ENCODE peak calls at places on chromosomes 16 and 17, in six cellular contexts. One of them, this sample, is unnamed.

GRCh38 chr17:48631693-48632578 is 5.8 kb upstream of the HOXB9 start:
- DNase-seq in GM12891: no peak
- DNase-seq in H1: no peak
- DNase-seq in K562: no peak
- DNase-seq in GM12878: no peak
- DNase-seq in HepG2: no peak
- DNase-seq in this sample: no peak

GRCh38 chr17:75350706-75351105 is 54.8 kb downstream of the GRB2 start:
- DNase-seq in H1: no peak
- DNase-seq in HepG2: no peak
- DNase-seq in K562: no peak
- DNase-seq in GM12891: no peak
- DNase-seq in GM12878: no peak
- DNase-seq in this sample: no peak

GRCh38 chr16:61555718-61556441 is 480.4 kb downstream of the CDH8 start:
- DNase-seq in GM12891: no peak
- DNase-seq in GM12878: no peak
- DNase-seq in H1: no peak
- DNase-seq in K562: no peak
- DNase-seq in HepG2: no peak
- DNase-seq in this sample: no peak

GRCh38 chr16:48911700-48912099 is 301.7 kb upstream of the N4BP1 start:
- DNase-seq in H1: no peak
- DNase-seq in GM12878: no peak
- DNase-seq in GM12891: no peak
- DNase-seq in K562: peak
- DNase-seq in HepG2: no peak
- DNase-seq in this sample: no peak

GRCh38 chr17:41329279-41329925 is 13.9 kb upstream of the KRTAP17-1 start:
- DNase-seq in K562: peak
- DNase-seq in HepG2: peak
- DNase-seq in GM12891: peak
- DNase-seq in GM12878: no peak
- DNase-seq in H1: peak
- DNase-seq in this sample: no peak

GRCh38 chr16:72191551-72191950 is 19.6 kb upstream of the PMFBP1 start:
- DNase-seq in HepG2: no peak
- DNase-seq in GM12891: no peak
- DNase-seq in K562: no peak
- DNase-seq in H1: no peak
- DNase-seq in GM12878: no peak
- DNase-seq in this sample: no peak

GRCh38 chr16:85902366-85903155 is 3.6 kb downstream of the IRF8 start:
- DNase-seq in HepG2: no peak
- DNase-seq in H1: no peak
- DNase-seq in GM12891: peak
- DNase-seq in GM12878: peak
- DNase-seq in K562: no peak
- DNase-seq in this sample: peak

GRCh38 chr17:57911021-57911420 is 44.2 kb downstream of the CUEDC1 start:
- DNase-seq in H1: no peak
- DNase-seq in GM12891: no peak
- DNase-seq in HepG2: no peak
- DNase-seq in K562: no peak
- DNase-seq in GM12878: no peak
- DNase-seq in this sample: no peak

GRCh38 chr16:85945424-85945751 is 46.4 kb downstream of the IRF8 start:
- DNase-seq in GM12891: no peak
- DNase-seq in GM12878: no peak
- DNase-seq in K562: no peak
- DNase-seq in H1: no peak
- DNase-seq in HepG2: no peak
- DNase-seq in this sample: no peak

GRCh38 chr17:83196973-83197880 is 117.8 kb downstream of the METRNL start:
- DNase-seq in HepG2: no peak
- DNase-seq in GM12891: no peak
- DNase-seq in H1: no peak
- DNase-seq in K562: no peak
- DNase-seq in GM12878: no peak
- DNase-seq in this sample: no peak

GRCh38 chr16:22342082-22342481 is 32.3 kb downstream of the CDR2 start:
- DNase-seq in H1: no peak
- DNase-seq in K562: no peak
- DNase-seq in GM12891: no peak
- DNase-seq in GM12878: no peak
- DNase-seq in HepG2: no peak
- DNase-seq in this sample: no peak

GRCh38 chr16:11679941-11680911 is 12.0 kb downstream of the SNN start:
- DNase-seq in HepG2: no peak
- DNase-seq in H1: no peak
- DNase-seq in K562: no peak
- DNase-seq in GM12891: no peak
- DNase-seq in GM12878: no peak
- DNase-seq in this sample: no peak

GRCh38 chr16:86019446-86020047 is 120.6 kb downstream of the IRF8 start:
- DNase-seq in H1: peak
- DNase-seq in HepG2: no peak
- DNase-seq in K562: peak
- DNase-seq in GM12891: no peak
- DNase-seq in GM12878: no peak
- DNase-seq in this sample: no peak

GRCh38 chr16:27461483-27462171 is 59.7 kb downstream of the IL21R start:
- DNase-seq in K562: no peak
- DNase-seq in GM12878: no peak
- DNase-seq in HepG2: no peak
- DNase-seq in H1: no peak
- DNase-seq in GM12891: no peak
- DNase-seq in this sample: no peak

GRCh38 chr17:32755045-32755805 is 121.7 kb downstream of the MYO1D start:
- DNase-seq in HepG2: peak
- DNase-seq in GM12891: no peak
- DNase-seq in GM12878: no peak
- DNase-seq in K562: peak
- DNase-seq in H1: no peak
- DNase-seq in this sample: no peak

GRCh38 chr16:11138026-11138768 is 117.8 kb downstream of the SOCS1 start:
- DNase-seq in K562: no peak
- DNase-seq in H1: no peak
- DNase-seq in GM12891: no peak
- DNase-seq in GM12878: no peak
- DNase-seq in HepG2: no peak
- DNase-seq in this sample: no peak

GRCh38 chr17:40480501-40481003 is 20.9 kb downstream of the TNS4 start:
- DNase-seq in H1: no peak
- DNase-seq in HepG2: peak
- DNase-seq in K562: no peak
- DNase-seq in GM12891: no peak
- DNase-seq in GM12878: peak
- DNase-seq in this sample: no peak

DNA sequence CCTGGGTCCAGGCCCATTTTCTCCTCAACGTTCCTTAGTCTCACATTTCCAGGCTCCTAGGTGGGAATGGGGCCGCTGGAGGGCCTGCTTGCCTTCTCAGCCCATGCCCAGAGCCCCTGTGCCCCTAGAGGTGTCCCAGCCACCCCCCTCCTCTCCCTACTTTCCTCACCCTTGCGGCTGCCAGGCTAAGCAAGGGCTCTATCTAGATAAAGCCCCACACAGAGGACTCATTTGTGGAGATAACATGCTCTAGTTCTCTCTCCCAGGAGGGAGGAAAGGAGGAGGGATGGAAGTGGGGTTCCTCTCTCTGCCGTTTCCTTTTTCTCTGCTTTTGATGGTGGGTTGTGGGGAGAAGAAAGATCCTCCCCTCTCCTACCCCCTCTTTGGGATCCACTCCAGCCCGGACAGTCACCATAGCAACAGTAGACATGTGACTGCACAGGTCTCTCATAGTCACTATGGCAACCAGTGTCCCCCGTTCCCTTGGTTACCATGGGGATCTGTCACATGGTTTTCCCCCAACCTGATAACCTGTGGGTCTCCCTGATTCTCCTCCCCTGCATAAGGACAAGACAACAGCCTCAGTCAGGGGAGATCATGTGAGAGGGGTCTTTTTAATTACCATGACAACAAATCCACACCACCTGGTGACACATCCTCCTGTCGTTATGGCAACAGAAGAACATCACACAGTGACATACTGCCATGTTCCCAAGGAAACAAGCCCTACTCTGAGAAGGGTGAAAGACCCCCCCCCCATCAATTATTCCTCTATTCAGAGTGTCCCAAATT is 5.2 kb downstream of the CACNA1G start:
- DNase-seq in K562: peak
- DNase-seq in H1: no peak
- DNase-seq in GM12878: no peak
- DNase-seq in GM12891: no peak
- DNase-seq in HepG2: no peak
- DNase-seq in this sample: no peak
- TF ChIP-seq TAF1 in K562: no peak
- TF ChIP-seq TAF1 in H1: no peak
- TF ChIP-seq TAF1 in GM12878: no peak
- TF ChIP-seq TAF1 in GM12891: no peak
- TF ChIP-seq TAF1 in HepG2: no peak
- TF ChIP-seq TAF1 in this sample: no peak

GRCh38 chr16:68643227-68643626 is 1.9 kb upstream of the CDH3 start:
- DNase-seq in GM12878: no peak
- DNase-seq in GM12891: no peak
- DNase-seq in HepG2: no peak
- DNase-seq in H1: peak
- DNase-seq in K562: no peak
- DNase-seq in this sample: no peak

GRCh38 chr16:68644303-68644702 is 807 bp upstream of the CDH3 start:
- DNase-seq in H1: peak
- DNase-seq in GM12891: no peak
- DNase-seq in K562: no peak
- DNase-seq in HepG2: peak
- DNase-seq in GM12878: no peak
- DNase-seq in this sample: no peak

GRCh38 chr16:68643847-68644246 is 1.3 kb upstream of the CDH3 start:
- DNase-seq in GM12878: no peak
- DNase-seq in K562: no peak
- DNase-seq in HepG2: no peak
- DNase-seq in GM12891: no peak
- DNase-seq in H1: peak
- DNase-seq in this sample: no peak

GRCh38 chr16:68645494-68646388 is 631 bp downstream of the CDH3 start:
- DNase-seq in H1: peak
- DNase-seq in GM12878: no peak
- DNase-seq in HepG2: no peak
- DNase-seq in GM12891: no peak
- DNase-seq in K562: no peak
- DNase-seq in this sample: no peak

GRCh38 chr16:68644715-68645493 is at the start of gene CDH3:
- DNase-seq in H1: peak
- DNase-seq in GM12891: peak
- DNase-seq in GM12878: no peak
- DNase-seq in K562: peak
- DNase-seq in HepG2: no peak
- DNase-seq in this sample: no peak
- TF ChIP-seq POLR2A in H1: peak
- TF ChIP-seq POLR2A in GM12891: no peak
- TF ChIP-seq POLR2A in GM12878: no peak
- TF ChIP-seq POLR2A in K562: no peak
- TF ChIP-seq POLR2A in HepG2: no peak
- TF ChIP-seq POLR2A in this sample: no peak

DNA sequence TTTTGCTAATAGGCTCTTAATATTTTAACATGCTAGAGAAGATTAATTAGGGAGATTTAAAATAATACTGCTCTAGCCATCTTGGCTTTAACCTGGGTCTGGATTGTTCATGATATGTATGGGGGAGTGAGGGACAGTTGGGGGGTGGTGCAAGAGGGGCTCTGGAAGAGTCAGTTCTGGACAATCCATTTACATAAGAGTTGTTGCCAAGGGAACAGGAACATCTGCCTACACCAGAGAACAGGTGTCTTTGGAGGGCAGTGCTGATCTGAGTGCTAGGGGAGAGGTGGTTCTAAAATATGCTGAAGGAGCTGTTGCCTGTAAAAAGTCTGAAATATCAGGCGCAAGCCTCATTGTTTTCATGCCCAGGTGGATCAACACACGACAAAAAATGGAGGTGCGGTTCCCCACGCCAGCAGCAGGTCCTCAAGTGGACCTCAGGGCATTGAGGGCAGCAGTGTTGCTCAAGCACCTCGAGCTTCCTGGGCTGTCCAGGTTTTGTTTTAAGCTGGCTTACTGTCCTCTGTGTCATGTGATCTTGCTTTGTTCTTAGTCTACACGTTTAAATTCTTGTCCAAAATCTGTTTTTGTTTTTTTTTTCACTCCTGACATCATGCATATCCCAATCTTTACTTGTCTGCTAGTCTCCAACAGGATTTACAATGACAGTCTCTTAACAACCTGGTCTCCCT is 25.4 kb upstream of the WSB1 start:
- DNase-seq in H1: no peak
- DNase-seq in K562: no peak
- DNase-seq in HepG2: no peak
- DNase-seq in GM12891: no peak
- DNase-seq in GM12878: no peak
- DNase-seq in this sample: no peak
- TF ChIP-seq TAF1 in H1: no peak
- TF ChIP-seq TAF1 in K562: no peak
- TF ChIP-seq TAF1 in HepG2: no peak
- TF ChIP-seq TAF1 in GM12891: no peak
- TF ChIP-seq TAF1 in GM12878: no peak
- TF ChIP-seq TAF1 in this sample: no peak

DNA sequence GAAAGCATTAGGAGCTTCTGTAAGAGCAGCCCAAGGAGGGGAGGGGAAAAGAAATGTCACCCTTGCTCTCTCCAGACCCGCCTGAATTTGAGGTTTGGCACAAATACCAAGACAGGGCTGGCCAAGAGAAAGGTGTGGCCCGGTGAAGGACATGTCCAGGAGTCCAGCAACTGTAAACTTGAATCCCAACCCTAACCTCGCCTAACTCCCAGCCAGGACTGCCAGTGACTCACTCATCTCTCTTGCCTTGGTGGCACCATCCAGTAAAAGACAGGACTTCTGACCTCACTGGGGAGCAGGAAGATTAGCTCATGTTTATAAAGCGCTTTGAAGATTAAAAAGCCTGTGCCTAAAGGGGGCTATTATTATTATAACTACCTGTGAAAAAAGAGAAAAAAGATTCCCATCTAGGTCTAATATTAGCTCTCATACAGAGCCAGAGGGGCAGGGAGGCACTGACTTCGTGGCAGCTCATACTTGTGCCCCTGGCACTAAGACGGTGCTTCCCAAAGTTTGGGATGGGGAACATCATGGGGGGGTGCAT is 335.3 kb downstream of the SOX9 start:
- DNase-seq in H1: no peak
- DNase-seq in GM12891: no peak
- DNase-seq in K562: no peak
- DNase-seq in HepG2: peak
- DNase-seq in GM12878: no peak
- DNase-seq in this sample: no peak
- TF ChIP-seq POLR2A in H1: no peak
- TF ChIP-seq POLR2A in GM12891: no peak
- TF ChIP-seq POLR2A in K562: no peak
- TF ChIP-seq POLR2A in HepG2: no peak
- TF ChIP-seq POLR2A in GM12878: no peak
- TF ChIP-seq POLR2A in this sample: no peak